ENCODE peak calls at places on chromosomes 13 and 19, in six cellular contexts. One of them, this sample, is unnamed.
A peak's percentile ranks its signal among the peaks of the same experiment; 100 is the strongest.

GRCh38 chr13:98537306-98537705 is 39.6 kb downstream of the STK24 start:
- DNase-seq in naive B cell: no peak
- DNase-seq in T-helper 1 cell: no peak
- DNase-seq in Kasumi-1: no peak
- DNase-seq in MV-4-11: no peak
- DNase-seq in COR-L47: no peak
- DNase-seq in this sample: no peak

GRCh38 chr13:50359779-50360178 is 344.5 kb downstream of the KCNRG start:
- DNase-seq in Kasumi-1: no peak
- DNase-seq in MV-4-11: no peak
- DNase-seq in naive B cell: no peak
- DNase-seq in COR-L47: no peak
- DNase-seq in T-helper 1 cell: no peak
- DNase-seq in this sample: no peak

GRCh38 chr19:12676384-12676792 is 5.3 kb downstream of the DHPS start:
- DNase-seq in naive B cell: peak; percentile 74
- DNase-seq in T-helper 1 cell: peak; percentile 73
- DNase-seq in MV-4-11: peak; percentile 76
- DNase-seq in COR-L47: peak; percentile 67
- DNase-seq in Kasumi-1: peak; percentile 75
- DNase-seq in this sample: peak; percentile 72

GRCh38 chr13:79525051-79525450 is 44.1 kb downstream of the NDFIP2 start:
- DNase-seq in Kasumi-1: peak; percentile 32
- DNase-seq in COR-L47: no peak
- DNase-seq in naive B cell: no peak
- DNase-seq in MV-4-11: peak; percentile 79
- DNase-seq in T-helper 1 cell: no peak
- DNase-seq in this sample: no peak

GRCh38 chr19:45920458-45920857 is 5.9 kb upstream of the NANOS2 start:
- DNase-seq in COR-L47: no peak
- DNase-seq in T-helper 1 cell: no peak
- DNase-seq in Kasumi-1: no peak
- DNase-seq in MV-4-11: peak; percentile 70
- DNase-seq in naive B cell: no peak
- DNase-seq in this sample: no peak

GRCh38 chr13:81442904-81443303 is 1102.0 kb upstream of the SPRY2 start:
- DNase-seq in naive B cell: no peak
- DNase-seq in MV-4-11: no peak
- DNase-seq in COR-L47: no peak
- DNase-seq in T-helper 1 cell: no peak
- DNase-seq in Kasumi-1: no peak
- DNase-seq in this sample: no peak

GRCh38 chr19:41364546-41365391 is 820 bp upstream of the B9D2 start:
- DNase-seq in MV-4-11: peak; percentile 94
- DNase-seq in COR-L47: no peak
- DNase-seq in Kasumi-1: peak; percentile 68
- DNase-seq in T-helper 1 cell: no peak
- DNase-seq in naive B cell: no peak
- DNase-seq in this sample: no peak

GRCh38 chr13:77330009-77330471 is 3.1 kb upstream of the MYCBP2 start:
- DNase-seq in T-helper 1 cell: no peak
- DNase-seq in naive B cell: no peak
- DNase-seq in COR-L47: no peak
- DNase-seq in Kasumi-1: peak; percentile 53
- DNase-seq in MV-4-11: peak; percentile 27
- DNase-seq in this sample: no peak

GRCh38 chr13:40399756-40400155 is 266.7 kb downstream of the FOXO1 start:
- DNase-seq in COR-L47: no peak
- DNase-seq in Kasumi-1: no peak
- DNase-seq in MV-4-11: peak; percentile 44
- DNase-seq in T-helper 1 cell: no peak
- DNase-seq in naive B cell: no peak
- DNase-seq in this sample: no peak

This sample was measured in H4.